ENCODE peak calls at places on chromosomes 1 and 21, in eight cellular contexts. Q is NCI-H774, R is COLO829, M is iPS DF 19.7, L is mesothelial cell of epicardium, X is body of pancreas, S is HL-60, E is AG08396. A is an unnamed sample.

GRCh38 chr21:41627428-41627827 is 119.5 kb upstream of the TMPRSS2 start:
- DNase-seq in Q (no peak), R (no peak), M (no peak), L (no peak), X (no peak), S (no peak), E (no peak), A (no peak)

GRCh38 chr1:204826970-204827369 is 43.7 kb upstream of the NFASC start:
- DNase-seq in Q (no peak), R (no peak), M (peak), L (no peak), X (no peak), S (no peak), E (peak), A (peak)

GRCh38 chr1:191757003-191757402 is 401.3 kb upstream of the RGS18 start:
- DNase-seq in Q (no peak), R (no peak), M (no peak), L (no peak), X (no peak), S (no peak), E (no peak), A (peak)

GRCh38 chr21:25561668-25562641 is 45.3 kb downstream of the MRPL39 start:
- DNase-seq in Q (no peak), R (no peak), M (no peak), L (peak), X (peak), S (peak), E (peak), A (no peak)

GRCh38 chr1:112849425-112849966 is 106.5 kb downstream of the SLC16A1 start:
- DNase-seq in Q (no peak), R (no peak), M (no peak), L (peak), X (no peak), S (no peak), E (peak), A (no peak)

GRCh38 chr1:37930246-37931142 is 16.4 kb downstream of the INPP5B start:
- DNase-seq in Q (no peak), R (no peak), M (no peak), L (no peak), X (no peak), S (peak), E (no peak), A (no peak)

GRCh38 chr1:235866913-235867850 is 476 bp upstream of the LYST start:
- DNase-seq in Q (peak), R (peak), M (peak), L (peak), X (peak), S (peak), E (peak), A (peak)

GRCh38 chr1:245742891-245743290 is 588.1 kb downstream of the KIF26B start:
- DNase-seq in Q (no peak), R (no peak), M (no peak), L (no peak), X (no peak), S (no peak), E (no peak), A (peak)

GRCh38 chr1:101769520-101769919 is 227.2 kb downstream of the OLFM3 start:
- DNase-seq in Q (no peak), R (no peak), M (no peak), L (no peak), X (no peak), S (no peak), E (no peak), A (peak)

GRCh38 chr1:183419399-183419798 is 1.2 kb upstream of the NMNAT2 start:
- DNase-seq in Q (no peak), R (no peak), M (no peak), L (no peak), X (no peak), S (no peak), E (no peak), A (no peak)

GRCh38 chr1:10444248-10444647 is 5.6 kb upstream of the CORT start:
- DNase-seq in Q (no peak), R (no peak), M (no peak), L (no peak), X (no peak), S (no peak), E (no peak), A (no peak)

GRCh38 chr1:207316622-207317510 is 4.6 kb upstream of the CD55 start:
- DNase-seq in Q (no peak), R (no peak), M (peak), L (peak), X (peak), S (peak), E (no peak), A (no peak)

GRCh38 chr1:231050395-231050794 is 10.3 kb upstream of the FAM89A start:
- DNase-seq in Q (no peak), R (no peak), M (no peak), L (no peak), X (no peak), S (no peak), E (no peak), A (no peak)

A was measured in SJCRH30.